ENCODE peak calls at places on chromosomes 13 and 19, in four cellular contexts. E is K562, Q is HepG2, D is GM12878. U is an unnamed sample.
A peak's percentile ranks its signal among the peaks of the same experiment; 100 is the strongest.

GRCh38 chr13:65926750-65927171 is 1303.4 kb downstream of the PCDH9 start:
- DNase-seq in E (peak; percentile 33), Q (peak; percentile 2), D (no peak), U (peak; percentile 0)

GRCh38 chr13:48784906-48785555 is 131.3 kb downstream of the CYSLTR2 start:
- DNase-seq in E (no peak), Q (no peak), D (no peak), U (no peak)

GRCh38 chr19:12521996-12522395 is 29.3 kb downstream of the ZNF564 start:
- DNase-seq in E (peak; percentile 69), Q (peak; percentile 18), D (no peak), U (no peak)

GRCh38 chr19:11530432-11530831 is 1.5 kb upstream of the ECSIT start:
- DNase-seq in E (peak; percentile 80), Q (peak; percentile 95), D (no peak), U (peak; percentile 56)

GRCh38 chr19:15318241-15318691 is 14.1 kb downstream of the BRD4 start:
- DNase-seq in E (no peak), Q (no peak), D (peak; percentile 48), U (no peak)

GRCh38 chr13:65911546-65912193 is 1318.5 kb downstream of the PCDH9 start:
- DNase-seq in E (no peak), Q (no peak), D (no peak), U (no peak)

GRCh38 chr19:56253737-56254136 is 18.8 kb upstream of the EDDM13 start:
- DNase-seq in E (peak; percentile 72), Q (peak; percentile 48), D (no peak), U (peak; percentile 72)

GRCh38 chr19:32890841-32891240 is 21.3 kb upstream of the SLC7A9 start:
- DNase-seq in E (no peak), Q (no peak), D (no peak), U (no peak)

GRCh38 chr13:30141773-30142501 is 165.4 kb downstream of the KATNAL1 start:
- DNase-seq in E (no peak), Q (no peak), D (no peak), U (no peak)

GRCh38 chr13:91375119-91375729 is 23.2 kb upstream of the GPC5 start:
- DNase-seq in E (peak; percentile 69), Q (no peak), D (no peak), U (no peak)

GRCh38 chr13:33233547-33233946 is 52.0 kb downstream of the STARD13 start:
- DNase-seq in E (no peak), Q (no peak), D (no peak), U (no peak)

GRCh38 chr19:48814895-48815294 is 4.1 kb upstream of the BCAT2 start:
- DNase-seq in E (no peak), Q (no peak), D (no peak), U (no peak)

GRCh38 chr19:38667552-38668205 is 20.2 kb downstream of the ACTN4 start:
- DNase-seq in E (no peak), Q (no peak), D (no peak), U (no peak)

GRCh38 chr19:52542984-52543664 is 15.7 kb downstream of the ZNF808 start:
- DNase-seq in E (no peak), Q (no peak), D (peak; percentile 66), U (no peak)

GRCh38 chr13:40666058-40666904 is at the start of gene FOXO1:
- DNase-seq in E (peak; percentile 81), Q (peak; percentile 51), D (no peak), U (peak; percentile 89)

GRCh38 chr13:33116321-33117010 is 100.2 kb downstream of the KL start:
- DNase-seq in E (no peak), Q (peak; percentile 40), D (no peak), U (no peak)

GRCh38 chr13:34321986-34322385 is 504.0 kb downstream of the RFC3 start:
- DNase-seq in E (no peak), Q (no peak), D (no peak), U (no peak)

GRCh38 chr19:54959840-54960239 is 6.3 kb upstream of the NLRP2 start:
- DNase-seq in E (peak; percentile 69), Q (no peak), D (no peak), U (no peak)

GRCh38 chr13:46905249-46905648 is 8.4 kb upstream of the HTR2A start:
- DNase-seq in E (peak; percentile 2), Q (no peak), D (no peak), U (peak; percentile 5)

GRCh38 chr19:35379992-35380391 is 9.1 kb downstream of the GPR42 start:
- DNase-seq in E (peak; percentile 66), Q (peak; percentile 35), D (no peak), U (no peak)

GRCh38 chr19:36169084-36169760 is 17.0 kb upstream of the COX7A1 start:
- DNase-seq in E (no peak), Q (no peak), D (no peak), U (no peak)

GRCh38 chr13:114119196-114119595 is 13.2 kb downstream of the RASA3 start:
- DNase-seq in E (no peak), Q (peak; percentile 30), D (no peak), U (peak; percentile 48)
- TF ChIP-seq POLR2AphosphoS2 in E (no peak), Q (no peak), D (no peak), U (no peak)

GRCh38 chr19:28316464-28316863 is 896.5 kb downstream of the UQCRFS1 start:
- DNase-seq in E (no peak), Q (no peak), D (no peak), U (no peak)
- TF ChIP-seq POLR2AphosphoS2 in E (no peak), Q (no peak), D (no peak), U (no peak)

GRCh38 chr19:5953680-5954213 is 24.2 kb downstream of the RANBP3 start:
- DNase-seq in E (peak; percentile 49), Q (no peak), D (no peak), U (no peak)
- TF ChIP-seq POLR2AphosphoS2 in E (no peak), Q (no peak), D (no peak), U (no peak)

GRCh38 chr19:7535993-7536685 is 622 bp downstream of the PNPLA6 start:
- DNase-seq in E (no peak), Q (no peak), D (no peak), U (no peak)

GRCh38 chr19:7535035-7535992 is at the start of gene PNPLA6:
- DNase-seq in E (peak; percentile 97), Q (peak; percentile 76), D (peak; percentile 67), U (peak; percentile 87)

GRCh38 chr19:7533281-7533819 is 2.2 kb upstream of the PNPLA6 start:
- DNase-seq in E (no peak), Q (no peak), D (no peak), U (no peak)

GRCh38 chr19:7533925-7534480 is 1.5 kb upstream of the PNPLA6 start:
- DNase-seq in E (peak; percentile 93), Q (peak; percentile 67), D (peak; percentile 37), U (peak; percentile 88)

DNA sequence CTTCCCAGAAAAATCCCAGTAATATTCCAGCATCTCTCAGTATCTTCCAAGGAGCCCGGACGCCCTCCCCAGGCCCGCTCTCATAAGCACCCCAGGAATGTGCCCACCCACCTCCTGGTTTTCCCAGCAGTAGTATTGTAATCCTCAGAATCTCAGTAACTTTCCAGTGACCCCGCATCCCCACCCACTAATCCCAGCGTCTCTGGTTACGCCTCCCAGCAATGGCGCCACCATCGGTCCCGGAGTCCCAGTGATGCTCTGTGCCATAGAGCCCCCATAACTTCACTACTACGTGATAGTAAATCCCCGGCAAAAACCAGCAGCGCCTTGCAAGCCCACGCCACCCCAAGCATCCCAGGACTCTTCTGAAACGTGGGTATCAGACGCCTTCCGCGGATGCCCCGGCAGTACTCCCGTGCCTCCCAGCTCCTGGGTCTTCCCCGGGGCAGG is 961 bp upstream of the PNPLA6 start:
- DNase-seq in E (peak; percentile 57), Q (peak; percentile 70), D (no peak), U (peak; percentile 78)
- TF ChIP-seq POLR2AphosphoS2 in E (no peak), Q (no peak), D (no peak), U (no peak)

GRCh38 chr13:97124237-97124636 is 97.9 kb upstream of the MBNL2 start:
- DNase-seq in E (no peak), Q (no peak), D (no peak), U (no peak)

GRCh38 chr13:97120976-97121375 is 101.2 kb upstream of the MBNL2 start:
- DNase-seq in E (no peak), Q (no peak), D (no peak), U (no peak)

GRCh38 chr13:97119899-97120745 is 102.0 kb upstream of the MBNL2 start:
- DNase-seq in E (no peak), Q (no peak), D (no peak), U (no peak)

GRCh38 chr13:97122381-97122996 is 99.6 kb upstream of the MBNL2 start:
- DNase-seq in E (no peak), Q (no peak), D (no peak), U (peak; percentile 59)

DNA sequence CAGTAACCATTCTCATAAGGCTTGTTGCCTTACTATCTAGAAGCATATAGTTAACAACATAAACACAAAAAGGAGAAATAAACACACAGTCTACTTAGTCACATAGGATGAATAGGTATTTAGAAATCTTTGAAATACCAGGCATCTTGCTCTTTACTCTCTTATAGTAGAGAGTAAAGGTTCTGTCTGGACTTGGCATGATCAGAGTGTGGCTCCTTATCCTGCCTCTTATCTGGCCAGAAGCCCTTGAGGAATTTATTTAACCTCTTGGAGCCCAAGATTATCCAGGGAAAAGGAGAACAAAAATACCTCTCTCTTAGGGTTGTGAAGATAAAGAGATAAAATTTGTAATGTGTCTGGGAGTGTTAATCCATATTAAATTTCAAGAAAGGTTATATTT is 100.2 kb upstream of the MBNL2 start:
- DNase-seq in E (no peak), Q (no peak), D (no peak), U (no peak)
- TF ChIP-seq POLR2AphosphoS2 in E (no peak), Q (no peak), D (no peak), U (no peak)

GRCh38 chr19:4867534-4868285 is at the start of gene PLIN3:
- DNase-seq in E (peak; percentile 96), Q (peak; percentile 89), D (peak; percentile 65), U (peak; percentile 96)
- TF ChIP-seq POLR2AphosphoS2 in E (no peak), Q (no peak), D (no peak), U (no peak)

U was measured in A549.